ENCODE peak calls at places on chromosomes 7 and 10, in seven cellular contexts. V is psoas muscle, M is SW 1271, Y is WERI-Rb-1, F is HFF-Myc, J is stromal cell of bone marrow, I is heart right ventricle. B is an unnamed sample.

GRCh38 chr10:4498763-4499251 is 327.2 kb upstream of the AKR1E2 start:
- DNase-seq in F (peak; percentile 85), M (no peak), Y (no peak), I (no peak), J (peak; percentile 85), V (no peak), B (no peak)

GRCh38 chr10:124092270-124093075 is 925 bp downstream of the CHST15 start:
- DNase-seq in J (no peak), Y (peak; percentile 66), I (peak; percentile 64), F (no peak), V (peak; percentile 68), M (peak; percentile 8), B (peak; percentile 68)

GRCh38 chr7:36149694-36150452 is 3.2 kb upstream of the EEPD1 start:
- DNase-seq in M (no peak), F (no peak), J (no peak), V (no peak), Y (no peak), I (no peak), B (no peak)

GRCh38 chr7:106165328-106165727 is 53.2 kb upstream of the SYPL1 start:
- DNase-seq in F (no peak), V (no peak), J (peak; percentile 97), Y (no peak), I (no peak), M (no peak), B (no peak)

GRCh38 chr10:47331954-47332353 is 9.7 kb downstream of the GDF2 start:
- DNase-seq in Y (no peak), I (no peak), J (no peak), M (no peak), V (no peak), F (no peak), B (no peak)

GRCh38 chr7:94971051-94971867 is 63.9 kb downstream of the PPP1R9A start:
- DNase-seq in F (no peak), M (no peak), Y (no peak), I (no peak), V (no peak), J (no peak), B (no peak)

GRCh38 chr7:32204361-32205018 is 134.3 kb upstream of the PDE1C start:
- DNase-seq in I (peak; percentile 59), Y (peak; percentile 69), F (peak; percentile 47), M (peak; percentile 35), V (peak; percentile 38), J (peak; percentile 91), B (peak; percentile 22)

GRCh38 chr7:112357136-112357535 is 93.1 kb upstream of the IFRD1 start:
- DNase-seq in V (no peak), I (no peak), Y (no peak), M (no peak), F (no peak), J (no peak), B (no peak)

GRCh38 chr7:12107841-12108249 is 103.2 kb upstream of the TMEM106B start:
- DNase-seq in I (no peak), Y (no peak), M (no peak), V (no peak), J (no peak), F (no peak), B (no peak)

GRCh38 chr7:44290250-44290616 is 35.2 kb downstream of the CAMK2B start:
- DNase-seq in M (no peak), F (no peak), Y (no peak), V (no peak), I (peak; percentile 8), J (no peak), B (no peak)

GRCh38 chr7:43265139-43265538 is 152.7 kb downstream of the HECW1 start:
- DNase-seq in F (no peak), M (no peak), I (no peak), J (no peak), Y (no peak), V (no peak), B (no peak)

GRCh38 chr7:27586825-27587224 is 75.9 kb downstream of the HIBADH start:
- DNase-seq in M (no peak), Y (peak; percentile 37), J (no peak), F (no peak), I (peak; percentile 14), V (peak; percentile 53), B (peak; percentile 15)

GRCh38 chr7:66181329-66181728 is 23.8 kb upstream of the TPST1 start:
- DNase-seq in J (no peak), I (no peak), F (no peak), V (no peak), Y (no peak), M (no peak), B (no peak)